ENCODE peak calls at places on chromosomes 16 and 17, in six cellular contexts. Y is body of pancreas, B is psoas muscle, J is IMR-90, F is PC-3, O is thoracic aorta. I is an unnamed sample. For H3K27me3, the result is how much of the 10 kb centered on the place peaks cover.

GRCh38 chr16:51155901-51156810 is 5.1 kb upstream of the SALL1 start:
- DNase-seq in F (no peak), O (no peak), B (no peak), Y (no peak), J (peak), I (no peak)

GRCh38 chr16:46908540-46909372 is 24.6 kb downstream of the GPT2 start:
- DNase-seq in Y (peak), F (peak), O (no peak), B (no peak), J (peak), I (peak)

GRCh38 chr16:82329504-82330192 is 159.6 kb upstream of the MPHOSPH6 start:
- DNase-seq in F (peak), O (no peak), B (no peak), J (no peak), Y (peak), I (no peak)

GRCh38 chr17:77966476-77966875 is 8.0 kb downstream of the TNRC6C start:
- DNase-seq in Y (no peak), J (no peak), F (no peak), O (no peak), B (no peak), I (no peak)

GRCh38 chr17:56153215-56153614 is at the start of gene ANKFN1:
- DNase-seq in Y (no peak), J (no peak), O (no peak), F (no peak), B (no peak), I (no peak)

GRCh38 chr16:61834082-61834481 is 202.2 kb downstream of the CDH8 start:
- DNase-seq in J (no peak), F (no peak), B (no peak), Y (no peak), O (no peak), I (no peak)

GRCh38 chr17:60164697-60165096 is 14.9 kb downstream of the CA4 start:
- DNase-seq in F (no peak), O (no peak), J (no peak), B (no peak), Y (peak), I (no peak)

GRCh38 chr17:50348522-50349240 is 2.8 kb downstream of the XYLT2 start:
- DNase-seq in O (no peak), F (peak), J (peak), Y (no peak), B (no peak), I (no peak)

GRCh38 chr16:54503011-54503410 is 216.4 kb upstream of the IRX3 start:
- DNase-seq in F (no peak), Y (no peak), O (no peak), J (no peak), B (peak), I (no peak)

GRCh38 chr16:69593756-69594155 is 28.0 kb downstream of the NFAT5 start:
- DNase-seq in J (no peak), O (no peak), Y (no peak), B (no peak), F (no peak), I (no peak)

GRCh38 chr17:65495255-65496060 is 66.0 kb downstream of the AXIN2 start:
- DNase-seq in F (no peak), B (no peak), J (no peak), Y (no peak), O (no peak), I (peak)

GRCh38 chr17:76598004-76598439 is 12.4 kb upstream of the ST6GALNAC2 start:
- DNase-seq in B (no peak), O (no peak), F (peak), Y (peak), J (no peak), I (no peak)

GRCh38 chr16:74862743-74863244 is 88.2 kb upstream of the FA2H start:
- DNase-seq in O (no peak), J (peak), B (no peak), Y (no peak), F (peak), I (no peak)

GRCh38 chr16:68246121-68246520 is 948 bp downstream of the PLA2G15 start:
- DNase-seq in O (no peak), Y (no peak), F (no peak), B (no peak), J (no peak), I (no peak)

GRCh38 chr17:18064053-18064452 is 23.7 kb upstream of the DRG2 start:
- DNase-seq in B (peak), J (no peak), Y (no peak), O (no peak), F (no peak), I (no peak)

GRCh38 chr16:85199069-85199725 is 86.9 kb upstream of the CIBAR2 start:
- DNase-seq in J (no peak), Y (no peak), B (no peak), O (no peak), F (no peak), I (no peak)

GRCh38 chr16:17211797-17212196 is 259.0 kb downstream of the XYLT1 start:
- DNase-seq in F (no peak), J (no peak), B (no peak), Y (no peak), O (no peak), I (peak)

GRCh38 chr17:45234641-45235040 is 13.0 kb downstream of the FMNL1 start:
- DNase-seq in B (no peak), F (peak), J (no peak), O (no peak), Y (no peak), I (peak)

GRCh38 chr16:15631730-15632409 is 11.1 kb downstream of the MARF1 start:
- DNase-seq in O (no peak), Y (no peak), J (no peak), B (no peak), F (no peak), I (no peak)

GRCh38 chr17:13765701-13766100 is 164.0 kb upstream of the HS3ST3A1 start:
- DNase-seq in F (no peak), J (peak), O (no peak), Y (no peak), B (no peak), I (no peak)

GRCh38 chr17:1110844-1111598 is 68.8 kb downstream of the ABR start:
- DNase-seq in Y (peak), J (peak), B (peak), O (peak), F (peak), I (no peak)

GRCh38 chr17:57527437-57528083 is 217.5 kb downstream of the CCDC182 start:
- DNase-seq in O (no peak), Y (no peak), F (no peak), J (no peak), B (no peak), I (no peak)

GRCh38 chr16:79770244-79771064 is 169.9 kb upstream of the MAF start:
- DNase-seq in Y (peak), B (peak), O (peak), J (peak), F (peak), I (peak)

GRCh38 chr17:39757176-39757662 is 19.5 kb downstream of the GRB7 start:
- DNase-seq in O (no peak), B (no peak), F (no peak), Y (no peak), J (no peak), I (no peak)

GRCh38 chr17:8060274-8060673 is 21.4 kb downstream of the ALOX15B start:
- DNase-seq in B (no peak), O (no peak), J (peak), Y (peak), F (peak), I (peak)

GRCh38 chr16:28590384-28591340 is 6.2 kb downstream of the SULT1A2 start:
- DNase-seq in J (no peak), O (no peak), Y (no peak), B (no peak), F (no peak), I (no peak)

GRCh38 chr16:87794485-87795078 is 28.8 kb upstream of the KLHDC4 start:
- DNase-seq in B (no peak), F (no peak), O (no peak), Y (no peak), J (no peak), I (no peak)

GRCh38 chr17:29165261-29165660 is 14.9 kb downstream of the MYO18A start:
- DNase-seq in B (no peak), O (no peak), F (no peak), J (no peak), Y (no peak), I (no peak)

DNA sequence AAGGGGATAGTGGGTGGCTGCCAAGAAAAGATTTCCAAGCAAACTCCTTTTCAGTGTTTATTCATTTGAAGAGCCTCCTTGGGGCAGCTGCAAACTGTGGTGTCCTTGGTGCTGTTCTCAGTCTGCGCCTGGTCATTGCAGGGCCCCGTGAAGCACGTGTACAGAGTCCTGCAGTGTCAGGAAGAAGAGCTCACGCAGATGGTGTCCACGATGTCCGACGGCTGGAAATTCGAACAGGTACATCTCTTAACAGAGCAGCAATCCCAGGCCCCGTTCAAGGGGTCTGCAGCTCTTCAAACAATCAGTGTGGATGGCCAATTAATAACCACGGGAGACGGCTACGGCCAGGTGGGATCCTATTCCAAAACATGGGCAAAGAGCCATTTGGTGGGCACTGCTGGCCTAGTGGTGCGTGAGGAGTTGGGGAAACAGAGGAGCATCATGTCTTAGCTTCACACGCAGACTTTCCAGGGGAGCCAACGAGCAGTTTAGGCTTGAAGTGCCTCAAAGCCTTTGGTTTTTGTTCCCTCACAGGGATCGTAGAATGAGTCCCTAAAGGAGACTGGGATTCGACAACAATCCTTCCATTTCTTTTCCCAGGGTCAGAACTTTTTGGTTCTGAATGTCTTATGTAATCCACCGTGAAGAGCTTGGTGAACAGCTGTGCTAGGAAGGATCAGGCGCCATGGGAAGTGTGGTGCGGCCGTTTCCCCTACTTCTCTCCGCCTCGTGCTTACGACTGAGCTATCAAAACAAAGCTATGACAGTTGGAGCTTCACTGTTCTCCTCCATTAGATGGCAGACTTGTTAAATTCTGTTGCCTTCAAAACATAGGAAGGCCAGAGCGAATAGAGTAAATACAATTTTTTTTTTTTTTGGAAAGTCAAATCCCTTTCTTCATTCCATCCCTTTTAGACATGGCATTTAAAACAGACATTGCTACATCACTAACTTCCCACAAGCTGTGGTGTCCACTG is 12.6 kb downstream of the KCTD2 start:
- DNase-seq in F (peak), O (no peak), B (no peak), J (peak), Y (no peak), I (no peak)
- TF ChIP-seq CTCF in F (peak), O (no peak), B (peak), J (peak), Y (no peak), I (peak)

DNA sequence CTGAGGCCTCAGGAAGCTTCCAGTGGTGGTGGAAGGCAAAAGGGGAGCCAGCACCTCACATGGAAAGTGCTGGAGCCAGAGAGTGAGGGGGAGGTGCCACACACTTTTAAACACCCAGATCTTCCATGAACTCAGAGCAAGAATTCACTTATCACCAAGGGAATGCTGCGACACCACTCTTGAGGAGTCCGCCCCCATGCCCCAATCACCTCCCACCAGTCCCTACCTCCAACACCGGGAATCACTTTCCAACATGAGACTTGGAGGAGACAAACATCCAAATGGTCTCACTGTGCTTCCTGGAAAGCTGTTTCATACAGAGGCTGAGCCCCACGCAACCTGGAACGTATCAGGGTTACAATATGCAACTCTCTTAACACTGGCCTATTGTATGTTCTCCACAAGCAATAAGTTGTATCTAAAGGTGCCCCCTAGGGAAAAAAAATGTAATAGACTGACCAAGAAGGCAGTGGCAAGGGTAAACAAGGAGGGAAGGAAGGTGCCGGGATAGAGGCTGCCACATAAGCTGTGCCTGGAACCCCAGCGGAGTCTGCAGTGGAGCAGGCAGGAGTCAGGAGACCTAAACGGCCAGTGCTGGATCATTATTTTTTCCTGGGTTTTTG is 106.7 kb upstream of the FOXF1 start:
- DNase-seq in J (no peak), B (no peak), O (no peak), F (no peak), Y (no peak), I (no peak)
- H3K27me3 ChIP-seq in J (under half), B (under half), O (under half), F (under half), Y (under half), I (under half)

GRCh38 chr17:80773243-80773991 is 218.2 kb upstream of the CHMP6 start:
- DNase-seq in Y (no peak), B (peak), J (peak), O (peak), F (no peak), I (no peak)
- TF ChIP-seq CTCF in Y (no peak), B (no peak), J (peak), O (peak), F (no peak), I (no peak)

GRCh38 chr16:2198283-2198682 is 1.9 kb upstream of the CASKIN1 start:
- DNase-seq in B (no peak), J (no peak), F (no peak), Y (no peak), O (no peak), I (no peak)
- H3K27me3 ChIP-seq in B (under half), J (half or more), F (under half), Y (under half), O (under half), I (under half)

GRCh38 chr16:49644143-49644460 is 211.8 kb downstream of the ZNF423 start:
- DNase-seq in F (no peak), B (no peak), J (no peak), O (no peak), Y (no peak), I (no peak)
- TF ChIP-seq CTCF in F (no peak), B (no peak), J (no peak), O (no peak), Y (no peak), I (no peak)

I was measured in CD4-positive, alpha-beta T cell.